ENCODE peak calls at places on chromosomes 16 and 17, in eight cellular contexts. K is adrenal gland; S is NCI-H524; V is NCI-H1092 treated with DMSO at 0.1 percent for 48 hours; R is hippocampal formation; J is CD4-positive, alpha-beta T cell; M is AG08396; D is A549. C is an unnamed sample.

GRCh38 chr17:76083536-76083935 is 4.6 kb downstream of the ZACN start:
- DNase-seq in K (no peak), S (no peak), V (no peak), R (no peak), J (no peak), M (no peak), D (no peak), C (no peak)

GRCh38 chr17:9828296-9829059 is 2.8 kb downstream of the GLP2R start:
- DNase-seq in K (no peak), S (no peak), V (no peak), R (no peak), J (no peak), M (no peak), D (no peak), C (no peak)

GRCh38 chr17:64218066-64218465 is 45.0 kb downstream of the TEX2 start:
- DNase-seq in K (no peak), S (no peak), V (no peak), R (no peak), J (no peak), M (no peak), D (no peak), C (no peak)

GRCh38 chr17:82937411-82938371 is 97.9 kb upstream of the ZNF750 start:
- DNase-seq in K (no peak), S (no peak), V (no peak), R (no peak), J (peak), M (no peak), D (no peak), C (no peak)

GRCh38 chr16:31331141-31331764 is 23.7 kb upstream of the ITGAX start:
- DNase-seq in K (peak), S (no peak), V (no peak), R (no peak), J (peak), M (peak), D (no peak), C (no peak)

GRCh38 chr17:384622-385194 is 32.1 kb upstream of the RPH3AL start:
- DNase-seq in K (no peak), S (no peak), V (no peak), R (no peak), J (no peak), M (no peak), D (no peak), C (no peak)

GRCh38 chr17:60049936-60050335 is 28.8 kb downstream of the HEATR6 start:
- DNase-seq in K (no peak), S (peak), V (no peak), R (no peak), J (no peak), M (no peak), D (no peak), C (no peak)

GRCh38 chr17:59846391-59847165 is 46.2 kb downstream of the TUBD1 start:
- DNase-seq in K (peak), S (no peak), V (peak), R (no peak), J (no peak), M (no peak), D (peak), C (no peak)

GRCh38 chr16:48613061-48613957 is 3.3 kb upstream of the N4BP1 start:
- DNase-seq in K (no peak), S (no peak), V (no peak), R (no peak), J (peak), M (peak), D (peak), C (no peak)

GRCh38 chr16:76800196-76800595 is 390.8 kb upstream of the MON1B start:
- DNase-seq in K (no peak), S (no peak), V (no peak), R (no peak), J (no peak), M (no peak), D (no peak), C (no peak)

GRCh38 chr17:72578817-72579470 is 458.1 kb downstream of the SOX9 start:
- DNase-seq in K (no peak), S (no peak), V (no peak), R (no peak), J (no peak), M (no peak), D (no peak), C (no peak)

GRCh38 chr17:40034426-40035161 is 19.4 kb downstream of the CSF3 start:
- DNase-seq in K (no peak), S (no peak), V (no peak), R (no peak), J (no peak), M (no peak), D (no peak), C (no peak)

GRCh38 chr17:2235792-2236365 is 67.7 kb downstream of the SMG6 start:
- DNase-seq in K (peak), S (no peak), V (no peak), R (no peak), J (no peak), M (no peak), D (no peak), C (no peak)

C was measured in caudate nucleus.